ENCODE peak calls at places on chromosomes 3 and 15, in five cellular contexts. S is HepG2, G is upper lobe of left lung, Q is GM12878, I is K562. P is an unnamed sample. For H3K4me1 and H3K36me3, the result is how much of the 10 kb centered on the place peaks cover.

GRCh38 chr15:69031013-69032001 is 16.8 kb downstream of the NOX5 start:
- ATAC-seq in S (peak), G (peak), Q (peak), I (peak), P (peak)

GRCh38 chr3:85050806-85051205 is 92.0 kb downstream of the CADM2 start:
- ATAC-seq in S (no peak), G (no peak), Q (no peak), I (no peak), P (no peak)

GRCh38 chr15:92915766-92916435 is 15.8 kb downstream of the CHD2 start:
- ATAC-seq in S (no peak), G (no peak), Q (no peak), I (no peak), P (no peak)

GRCh38 chr3:27591321-27591711 is 107.1 kb upstream of the SLC4A7 start:
- ATAC-seq in S (no peak), G (peak), Q (no peak), I (no peak), P (peak)

GRCh38 chr15:90062729-90063684 is 39.3 kb downstream of the IDH2 start:
- ATAC-seq in S (no peak), G (no peak), Q (no peak), I (no peak), P (no peak)

GRCh38 chr3:197878427-197878826 is 71.6 kb upstream of the RPL35A start:
- ATAC-seq in S (no peak), G (peak), Q (peak), I (no peak), P (no peak)

GRCh38 chr15:78103406-78104118 is 11.2 kb downstream of the SH2D7 start:
- ATAC-seq in S (no peak), G (peak), Q (peak), I (no peak), P (no peak)

GRCh38 chr15:48520376-48521155 is 124.9 kb downstream of the FBN1 start:
- ATAC-seq in S (peak), G (peak), Q (no peak), I (peak), P (no peak)

GRCh38 chr3:124263168-124263567 is 271.2 kb upstream of the ROPN1 start:
- ATAC-seq in S (no peak), G (no peak), Q (no peak), I (no peak), P (no peak)

GRCh38 chr3:125602752-125603649 is 7.7 kb upstream of the OSBPL11 start:
- ATAC-seq in S (no peak), G (peak), Q (no peak), I (no peak), P (no peak)

GRCh38 chr3:152323834-152324233 is 55.1 kb downstream of the MBNL1 start:
- ATAC-seq in S (no peak), G (no peak), Q (peak), I (no peak), P (no peak)

GRCh38 chr15:31799711-31800321 is 230.5 kb upstream of the CHRNA7 start:
- ATAC-seq in S (no peak), G (no peak), Q (peak), I (no peak), P (no peak)

GRCh38 chr3:143239026-143239425 is 119.5 kb downstream of the CHST2 start:
- ATAC-seq in S (no peak), G (no peak), Q (no peak), I (no peak), P (no peak)

GRCh38 chr3:45730409-45731154 is 41.4 kb downstream of the SACM1L start:
- ATAC-seq in S (no peak), G (no peak), Q (peak), I (no peak), P (no peak)

GRCh38 chr3:67848299-67848698 is 193.9 kb upstream of the SUCLG2 start:
- ATAC-seq in S (no peak), G (no peak), Q (no peak), I (no peak), P (no peak)

GRCh38 chr3:186588619-186589018 is 18.1 kb downstream of the DNAJB11 start:
- ATAC-seq in S (no peak), G (no peak), Q (no peak), I (peak), P (no peak)

GRCh38 chr3:98034486-98034885 is 629 bp downstream of the GABRR3 start:
- ATAC-seq in S (no peak), G (no peak), Q (no peak), I (no peak), P (no peak)

GRCh38 chr3:65412591-65412990 is 626.1 kb downstream of the MAGI1 start:
- ATAC-seq in S (peak), G (peak), Q (no peak), I (no peak), P (no peak)

GRCh38 chr3:147813256-147813655 is 404.1 kb downstream of the ZIC1 start:
- ATAC-seq in S (no peak), G (no peak), Q (no peak), I (no peak), P (no peak)

GRCh38 chr15:38611228-38611627 is 46.6 kb upstream of the RASGRP1 start:
- ATAC-seq in S (no peak), G (no peak), Q (peak), I (no peak), P (no peak)

GRCh38 chr3:194140520-194141414 is 4.8 kb downstream of the HES1 start:
- ATAC-seq in S (peak), G (peak), Q (no peak), I (peak), P (no peak)

GRCh38 chr3:169509780-169510179 is 153.7 kb downstream of the MECOM start:
- ATAC-seq in S (no peak), G (no peak), Q (no peak), I (no peak), P (no peak)

GRCh38 chr3:27449530-27450150 is 34.5 kb downstream of the SLC4A7 start:
- ATAC-seq in S (peak), G (no peak), Q (no peak), I (no peak), P (no peak)

DNA sequence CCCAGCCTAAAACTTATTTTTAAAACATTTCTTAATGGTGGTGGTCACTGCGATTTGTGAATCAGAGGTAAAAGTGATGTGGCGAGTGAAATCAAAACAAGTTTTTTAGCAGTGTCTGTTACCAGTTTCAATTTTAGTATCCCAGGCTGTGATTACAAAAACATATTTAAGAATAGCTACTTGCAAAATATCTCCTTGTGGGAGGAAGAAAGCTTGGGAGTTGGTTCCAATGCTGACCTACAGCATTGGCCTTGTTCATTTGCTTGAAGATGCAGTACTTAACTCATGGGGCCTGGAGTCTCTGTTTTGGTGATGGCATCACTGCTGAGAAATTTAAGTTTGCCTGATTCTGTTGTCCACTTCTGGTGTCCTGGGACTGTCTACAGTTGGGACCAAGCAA is 4.5 kb downstream of the RAB7A start:
- ATAC-seq in S (no peak), G (no peak), Q (no peak), I (no peak), P (no peak)
- H3K4me1 ChIP-seq in S (half or more), G (half or more), Q (under half), I (under half), P (under half)

GRCh38 chr15:67228286-67228685 is 26.2 kb downstream of the AAGAB start:
- ATAC-seq in S (no peak), G (no peak), Q (no peak), I (no peak), P (no peak)

GRCh38 chr15:67227431-67227830 is 27.0 kb downstream of the AAGAB start:
- ATAC-seq in S (no peak), G (no peak), Q (no peak), I (no peak), P (no peak)

DNA sequence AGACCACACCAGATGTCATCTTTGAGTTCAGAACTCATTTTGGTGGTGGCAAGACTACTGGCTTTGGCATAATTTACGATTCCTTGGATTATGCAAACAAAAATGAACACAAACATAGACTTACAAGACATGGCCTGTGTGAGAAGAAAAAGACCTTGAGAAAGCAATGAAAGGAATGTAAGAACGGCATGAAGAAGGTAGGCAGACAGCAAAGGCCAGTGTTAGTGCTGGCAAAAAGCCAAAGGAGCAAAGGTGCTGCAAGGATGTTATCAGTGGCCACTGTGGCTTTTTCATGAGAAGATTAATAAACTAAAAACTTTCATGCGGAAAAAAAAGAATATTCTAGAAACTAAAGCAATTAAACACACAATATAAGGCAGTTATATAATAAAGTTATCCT is 21.9 kb downstream of the AAGAB start:
- ATAC-seq in S (no peak), G (no peak), Q (no peak), I (no peak), P (no peak)
- H3K36me3 ChIP-seq in S (under half), G (under half), Q (under half), I (half or more), P (half or more)

GRCh38 chr15:26045516-26045915 is 182.4 kb upstream of the ATP10A start:
- ATAC-seq in S (no peak), G (no peak), Q (no peak), I (no peak), P (no peak)
- TF ChIP-seq EP300 in S (no peak), G (no peak), Q (no peak), I (no peak), P (no peak)

GRCh38 chr3:78917541-78917940 is 850.3 kb downstream of the ROBO1 start:
- ATAC-seq in S (no peak), G (no peak), Q (no peak), I (no peak), P (no peak)
- H3K4me1 ChIP-seq in S (under half), G (under half), Q (under half), I (under half), P (under half)

GRCh38 chr3:58137306-58137705 is 73.5 kb downstream of the DNASE1L3 start:
- ATAC-seq in S (no peak), G (no peak), Q (no peak), I (no peak), P (no peak)

GRCh38 chr3:58143417-58144055 is 67.2 kb downstream of the DNASE1L3 start:
- ATAC-seq in S (peak), G (no peak), Q (peak), I (peak), P (no peak)

GRCh38 chr3:58144478-58145142 is 66.2 kb downstream of the DNASE1L3 start:
- ATAC-seq in S (peak), G (no peak), Q (no peak), I (no peak), P (no peak)

GRCh38 chr3:58135712-58136543 is 74.8 kb downstream of the DNASE1L3 start:
- ATAC-seq in S (no peak), G (no peak), Q (peak), I (no peak), P (no peak)

GRCh38 chr3:58141766-58142345 is 68.9 kb downstream of the DNASE1L3 start:
- ATAC-seq in S (no peak), G (no peak), Q (no peak), I (no peak), P (no peak)
- H3K36me3 ChIP-seq in S (half or more), G (half or more), Q (under half), I (half or more), P (under half)

P was measured in gastroesophageal sphincter.